ENCODE peak calls at places on chromosomes 3 and 15, in five cellular contexts. O, Z, S, P and A are unnamed samples.
A peak's percentile ranks its signal among the peaks of the same experiment; 100 is the strongest.

GRCh38 chr3:128487813-128488635 is 5.0 kb downstream of the GATA2 start:
- DNase-seq in O (peak; percentile 94), Z (peak; percentile 97), S (peak; percentile 60), P (peak; percentile 67), A (no peak)

GRCh38 chr15:41881086-41881485 is 12.8 kb downstream of the SPTBN5 start:
- DNase-seq in P (no peak), S (no peak), O (no peak), Z (no peak), A (no peak)

GRCh38 chr3:48739955-48740823 is 23.2 kb upstream of the IP6K2 start:
- DNase-seq in Z (peak; percentile 94), P (peak; percentile 93), O (peak; percentile 75), S (peak; percentile 96), A (no peak)

GRCh38 chr3:84685467-84685866 is 273.3 kb upstream of the CADM2 start:
- DNase-seq in S (no peak), P (no peak), O (no peak), Z (no peak), A (no peak)

GRCh38 chr3:192005989-192006388 is 545.0 kb downstream of the PYDC2 start:
- DNase-seq in S (no peak), O (peak; percentile 20), P (no peak), Z (no peak), A (no peak)

GRCh38 chr3:129593595-129594339 is 12.7 kb downstream of the PLXND1 start:
- DNase-seq in O (peak; percentile 74), P (no peak), Z (peak; percentile 68), S (peak; percentile 43), A (no peak)

GRCh38 chr3:157104521-157104920 is 55.4 kb downstream of the CCNL1 start:
- DNase-seq in O (no peak), S (no peak), Z (no peak), P (no peak), A (no peak)

GRCh38 chr3:122403489-122403888 is 12.4 kb downstream of the WDR5B start:
- DNase-seq in Z (no peak), P (no peak), O (no peak), S (no peak), A (no peak)

GRCh38 chr3:53775834-53776251 is 70.4 kb downstream of the CHDH start:
- DNase-seq in P (no peak), Z (no peak), S (no peak), O (no peak), A (no peak)

GRCh38 chr3:60812544-60812943 is 438.7 kb downstream of the FHIT start:
- DNase-seq in Z (no peak), P (no peak), O (no peak), S (no peak), A (no peak)

GRCh38 chr3:156615592-156616173 is 58.7 kb upstream of the TIPARP start:
- DNase-seq in P (no peak), S (no peak), O (peak; percentile 67), Z (no peak), A (no peak)

GRCh38 chr15:56963126-56963525 is 44.7 kb downstream of the TCF12 start:
- DNase-seq in O (no peak), Z (no peak), P (no peak), S (no peak), A (no peak)

GRCh38 chr3:17473761-17474160 is 268.7 kb downstream of the TBC1D5 start:
- DNase-seq in S (no peak), P (no peak), O (peak; percentile 38), Z (no peak), A (no peak)

GRCh38 chr15:30905821-30906220 is 2.1 kb downstream of the FAN1 start:
- DNase-seq in Z (peak; percentile 41), O (no peak), S (peak; percentile 43), P (no peak), A (no peak)

GRCh38 chr15:19973718-19974117 is 567.9 kb downstream of the GOLGA6L6 start:
- DNase-seq in Z (no peak), O (no peak), S (no peak), P (no peak), A (no peak)

GRCh38 chr3:129553171-129553570 is 10.2 kb downstream of the H1-8 start:
- DNase-seq in P (no peak), S (no peak), Z (no peak), O (no peak), A (no peak)

GRCh38 chr15:49273734-49274318 is 103.8 kb downstream of the GALK2 start:
- DNase-seq in Z (no peak), P (no peak), S (no peak), O (no peak), A (no peak)

DNA sequence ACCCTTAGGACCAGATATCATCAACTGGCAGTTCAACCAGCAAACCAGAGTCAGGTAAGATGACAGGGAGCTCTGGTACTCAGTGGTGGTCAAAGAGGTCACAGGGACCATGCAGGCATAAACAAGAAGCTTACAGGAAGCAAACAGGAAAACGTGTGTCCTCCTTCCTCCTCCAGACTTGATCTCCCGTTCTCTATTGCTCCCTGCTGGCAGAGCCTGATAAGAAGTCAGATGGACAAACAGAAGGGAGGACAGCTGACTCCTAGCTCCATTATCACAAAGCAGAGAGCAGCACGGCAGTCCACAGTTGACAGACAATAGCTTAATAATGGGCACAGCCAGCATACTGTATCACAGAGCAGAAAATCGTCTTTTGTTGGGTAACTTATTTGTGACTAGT is 156.5 kb upstream of the SLC2A2 start:
- DNase-seq in S (no peak), Z (no peak), P (no peak), O (no peak), A (no peak)
- TF ChIP-seq POLR2AphosphoS5 in S (no peak), Z (no peak), P (no peak), O (no peak), A (no peak)

GRCh38 chr15:80285379-80285778 is 33.4 kb upstream of the CTXND1 start:
- DNase-seq in S (no peak), P (no peak), O (no peak), Z (no peak), A (no peak)
- TF ChIP-seq CTCF in S (no peak), P (no peak), O (no peak), Z (no peak), A (no peak)

DNA sequence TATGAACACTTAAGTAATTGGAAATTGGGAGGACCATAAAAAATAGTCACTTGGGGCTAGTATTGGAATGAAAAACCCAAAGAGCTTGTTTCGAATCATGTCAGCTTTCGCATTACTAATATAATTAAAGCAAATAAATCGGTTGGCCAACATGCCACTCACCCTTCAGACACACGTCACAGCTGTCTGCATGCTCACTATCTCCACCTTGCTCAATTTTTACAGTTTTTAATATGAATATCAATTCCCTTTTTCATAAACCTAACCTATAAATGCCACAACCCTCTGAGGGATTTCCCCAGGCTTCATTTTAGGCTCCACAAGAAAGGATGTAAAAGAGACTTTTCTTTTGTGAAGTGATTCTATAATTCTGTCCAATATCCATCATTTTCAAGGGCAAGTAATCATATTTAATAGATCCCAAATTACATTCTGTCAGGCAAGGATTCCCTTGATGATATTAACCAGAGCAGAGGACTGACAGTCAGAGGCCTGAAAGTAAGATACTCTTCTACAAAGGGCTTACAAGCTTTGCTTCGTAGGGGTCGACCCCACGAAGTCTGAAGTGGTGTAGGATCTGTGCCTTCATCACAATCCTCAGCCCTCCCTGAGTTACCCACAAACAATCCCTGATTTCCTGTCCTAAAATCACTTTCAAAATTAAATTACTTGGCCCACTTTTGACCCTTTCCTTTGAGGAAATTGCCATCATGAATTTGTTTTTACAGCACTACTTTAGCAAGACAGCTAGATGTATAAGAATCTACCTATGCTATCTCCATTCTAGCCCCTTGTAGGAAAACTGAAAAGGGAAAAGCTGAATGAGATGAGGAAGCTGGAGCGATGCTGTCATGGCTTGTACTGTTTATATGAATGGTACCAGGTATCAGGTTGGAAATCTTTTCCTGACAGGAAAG is 44.5 kb downstream of the NANOGP8 start:
- DNase-seq in S (no peak), Z (no peak), P (no peak), O (no peak), A (no peak)
- TF ChIP-seq POLR2AphosphoS5 in S (no peak), Z (no peak), P (no peak), O (no peak), A (no peak)

GRCh38 chr15:38624248-38625214 is 59.9 kb upstream of the RASGRP1 start:
- DNase-seq in S (no peak), Z (no peak), O (no peak), P (no peak), A (no peak)
- TF ChIP-seq CTCF in S (no peak), Z (no peak), O (no peak), P (no peak), A (no peak)

GRCh38 chr3:168139947-168140346 is 44.2 kb upstream of the GOLIM4 start:
- DNase-seq in O (no peak), S (no peak), P (no peak), Z (no peak), A (no peak)

GRCh38 chr3:168134931-168135330 is 39.2 kb upstream of the GOLIM4 start:
- DNase-seq in S (no peak), Z (no peak), O (no peak), P (no peak), A (no peak)
- TF ChIP-seq POLR2AphosphoS5 in S (no peak), Z (no peak), O (no peak), P (no peak), A (no peak)